ENCODE peak calls at places on chromosomes 1 and 21, in four cellular contexts. O is HCT116, I is stomach, L is sigmoid colon. H is an unnamed sample.

GRCh38 chr1:16204634-16205332 is 7.7 kb downstream of the ARHGEF19 start:
- DNase-seq in O (no peak), I (peak), L (peak), H (peak)

GRCh38 chr1:44524180-44524579 is 119.1 kb downstream of the RNF220 start:
- DNase-seq in O (no peak), I (no peak), L (no peak), H (no peak)

GRCh38 chr1:205230965-205231364 is 3.2 kb downstream of the TMCC2 start:
- DNase-seq in O (no peak), I (no peak), L (no peak), H (no peak)

GRCh38 chr1:1554926-1555915 is 14.8 kb upstream of the TMEM240 start:
- DNase-seq in O (no peak), I (no peak), L (no peak), H (no peak)

GRCh38 chr21:38958940-38959685 is 153.4 kb downstream of the ETS2 start:
- DNase-seq in O (no peak), I (no peak), L (peak), H (peak)

GRCh38 chr1:21072721-21073120 is 104.0 kb downstream of the EIF4G3 start:
- DNase-seq in O (no peak), I (no peak), L (no peak), H (no peak)

GRCh38 chr1:60279798-60280197 is 206.2 kb upstream of the C1orf87 start:
- DNase-seq in O (no peak), I (no peak), L (no peak), H (no peak)

GRCh38 chr1:3481046-3481445 is 26.6 kb downstream of the ARHGEF16 start:
- DNase-seq in O (no peak), I (no peak), L (no peak), H (no peak)

GRCh38 chr1:85330711-85331290 is 54.4 kb upstream of the BCL10 start:
- DNase-seq in O (no peak), I (no peak), L (no peak), H (no peak)

GRCh38 chr1:31439276-31439675 is 26.3 kb downstream of the SERINC2 start:
- DNase-seq in O (no peak), I (no peak), L (no peak), H (no peak)

GRCh38 chr1:43316738-43317520 is 16.1 kb downstream of the TIE1 start:
- DNase-seq in O (no peak), I (no peak), L (peak), H (no peak)

GRCh38 chr1:212712451-212713303 is 13.0 kb upstream of the BATF3 start:
- DNase-seq in O (no peak), I (no peak), L (no peak), H (no peak)

GRCh38 chr1:68485431-68486022 is 11.4 kb downstream of the DEPDC1 start:
- DNase-seq in O (no peak), I (no peak), L (no peak), H (no peak)

GRCh38 chr1:6180578-6181311 is 624 bp upstream of the CHD5 start:
- DNase-seq in O (no peak), I (no peak), L (no peak), H (no peak)

GRCh38 chr1:24134376-24134775 is 8.6 kb downstream of the IL22RA1 start:
- DNase-seq in O (no peak), I (no peak), L (no peak), H (no peak)

GRCh38 chr21:37219766-37220432 is 47.2 kb downstream of the VPS26C start:
- DNase-seq in O (no peak), I (no peak), L (no peak), H (no peak)

GRCh38 chr1:173871500-173871899 is 3.3 kb downstream of the ZBTB37 start:
- DNase-seq in O (no peak), I (no peak), L (no peak), H (no peak)

GRCh38 chr1:115829023-115829674 is 11.8 kb downstream of the NHLH2 start:
- DNase-seq in O (peak), I (no peak), L (peak), H (peak)

GRCh38 chr1:167663002-167663772 is 33.2 kb downstream of the RCSD1 start:
- DNase-seq in O (no peak), I (no peak), L (no peak), H (no peak)

GRCh38 chr1:152786077-152786476 is at the start of gene LCE1E:
- DNase-seq in O (no peak), I (no peak), L (no peak), H (no peak)

GRCh38 chr1:172955161-172955821 is 95.5 kb downstream of the TNFSF18 start:
- DNase-seq in O (no peak), I (no peak), L (no peak), H (no peak)

GRCh38 chr1:8027748-8028631 is 1.9 kb upstream of the ERRFI1 start:
- DNase-seq in O (no peak), I (no peak), L (no peak), H (no peak)
- TF ChIP-seq POLR2A in O (no peak), I (no peak), L (no peak), H (peak)

GRCh38 chr1:39886757-39887231 is 3.5 kb upstream of the TRIT1 start:
- DNase-seq in O (no peak), I (no peak), L (no peak), H (no peak)
- TF ChIP-seq POLR2AphosphoS5 in O (no peak), I (no peak), L (no peak), H (no peak)

GRCh38 chr1:36160388-36160948 is 4.5 kb downstream of the MAP7D1 start:
- DNase-seq in O (no peak), I (no peak), L (no peak), H (no peak)

GRCh38 chr1:36163426-36163825 is 7.5 kb downstream of the MAP7D1 start:
- DNase-seq in O (no peak), I (no peak), L (no peak), H (no peak)

GRCh38 chr1:36160949-36161485 is 5.1 kb downstream of the MAP7D1 start:
- DNase-seq in O (no peak), I (peak), L (peak), H (peak)

GRCh38 chr1:36162680-36163079 is 6.7 kb downstream of the MAP7D1 start:
- DNase-seq in O (no peak), I (no peak), L (no peak), H (no peak)

DNA sequence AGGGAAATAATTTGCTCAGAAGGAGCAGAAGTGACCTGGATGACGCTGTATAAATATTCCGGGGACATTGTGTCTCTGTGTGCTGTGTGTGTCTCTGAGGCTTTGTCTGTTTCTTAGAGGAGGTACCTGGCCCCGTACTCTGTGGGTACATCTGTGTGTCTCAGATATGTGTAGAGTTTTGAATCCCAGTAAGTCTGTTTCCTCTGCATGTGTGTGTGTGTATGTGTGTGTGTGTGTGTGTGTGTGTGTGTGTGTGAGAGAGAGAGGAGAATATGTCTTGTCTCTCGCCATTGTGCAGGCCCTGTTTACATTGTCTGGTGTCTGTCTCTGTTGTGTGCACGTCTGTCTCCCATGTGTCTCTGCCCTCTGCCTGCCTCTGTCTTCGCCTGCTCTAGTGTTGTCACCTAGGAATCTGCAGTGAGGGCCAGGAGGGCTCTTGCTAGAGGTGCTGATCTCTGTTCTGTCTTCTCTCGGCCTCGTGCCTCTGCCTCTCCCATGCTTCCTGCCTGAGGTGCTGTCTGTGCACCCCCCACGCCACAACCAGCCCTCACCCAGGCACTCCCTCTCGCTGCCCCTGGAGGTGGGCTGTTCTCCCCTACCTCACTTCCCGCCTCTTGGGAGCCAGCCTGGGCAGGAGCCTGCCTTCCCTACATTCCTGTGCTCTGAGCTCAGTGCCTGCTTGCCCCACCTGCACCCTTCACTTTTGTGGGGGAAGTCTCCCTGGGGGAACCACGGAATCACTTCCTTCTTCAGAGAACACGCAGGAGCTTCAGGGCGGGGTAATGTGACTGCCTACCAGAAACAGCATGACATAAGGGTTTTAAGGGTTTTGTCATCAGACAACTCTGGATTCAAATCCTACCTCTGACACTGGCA is 5.9 kb downstream of the MAP7D1 start:
- DNase-seq in O (no peak), I (peak), L (no peak), H (peak)
- TF ChIP-seq POLR2A in O (no peak), I (no peak), L (no peak), H (no peak)

DNA sequence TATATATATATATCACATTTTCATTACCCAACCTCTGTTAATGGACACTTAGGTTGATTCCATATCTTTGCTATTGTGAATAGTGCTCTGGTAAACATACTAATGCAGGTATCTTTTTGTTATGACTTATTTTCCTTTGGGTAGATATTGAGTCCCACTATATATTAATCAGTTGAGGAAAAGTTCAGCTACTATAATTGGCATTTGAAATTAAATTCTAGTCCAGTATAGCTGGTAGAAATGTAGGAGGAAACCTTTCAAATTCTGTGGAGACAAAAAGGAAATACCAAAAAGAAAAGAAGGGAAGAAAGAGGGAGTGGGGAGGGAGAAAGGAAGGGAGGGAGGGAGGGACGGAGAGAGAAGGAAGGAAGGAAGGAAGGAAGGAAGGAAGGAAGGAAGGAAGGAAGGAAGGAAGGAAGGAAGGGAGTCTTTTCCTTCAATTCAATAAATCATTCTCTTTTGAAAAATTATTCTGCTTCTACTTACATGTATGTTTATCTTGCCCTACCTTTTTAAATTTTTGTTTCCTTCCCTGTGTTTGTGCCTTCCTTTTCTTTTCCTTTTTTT is 311.9 kb downstream of the TPR start:
- DNase-seq in O (no peak), I (no peak), L (no peak), H (no peak)
- TF ChIP-seq POLR2AphosphoS5 in O (no peak), I (no peak), L (no peak), H (no peak)

DNA sequence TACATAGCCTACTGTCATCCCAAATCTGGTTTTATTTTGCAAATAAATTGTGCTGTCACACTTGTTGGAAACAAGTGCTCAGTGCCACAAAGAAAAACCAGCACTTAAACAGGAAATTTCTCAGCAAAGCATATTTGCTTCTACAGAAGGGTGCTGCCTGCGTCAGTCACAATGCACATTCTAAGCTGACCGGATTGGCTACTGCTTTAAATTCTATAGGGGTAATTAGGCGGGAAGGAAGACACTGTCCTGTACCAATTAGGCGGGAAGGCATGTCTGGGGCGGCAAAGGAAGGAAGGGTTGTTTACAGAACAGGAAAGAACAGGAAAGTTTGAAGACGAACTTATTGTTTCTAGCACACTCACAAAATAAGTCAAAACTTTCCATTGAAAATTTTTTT is 2.8 kb downstream of the IFI16 start:
- DNase-seq in O (no peak), I (no peak), L (no peak), H (peak)
- TF ChIP-seq POLR2A in O (no peak), I (no peak), L (peak), H (peak)

DNA sequence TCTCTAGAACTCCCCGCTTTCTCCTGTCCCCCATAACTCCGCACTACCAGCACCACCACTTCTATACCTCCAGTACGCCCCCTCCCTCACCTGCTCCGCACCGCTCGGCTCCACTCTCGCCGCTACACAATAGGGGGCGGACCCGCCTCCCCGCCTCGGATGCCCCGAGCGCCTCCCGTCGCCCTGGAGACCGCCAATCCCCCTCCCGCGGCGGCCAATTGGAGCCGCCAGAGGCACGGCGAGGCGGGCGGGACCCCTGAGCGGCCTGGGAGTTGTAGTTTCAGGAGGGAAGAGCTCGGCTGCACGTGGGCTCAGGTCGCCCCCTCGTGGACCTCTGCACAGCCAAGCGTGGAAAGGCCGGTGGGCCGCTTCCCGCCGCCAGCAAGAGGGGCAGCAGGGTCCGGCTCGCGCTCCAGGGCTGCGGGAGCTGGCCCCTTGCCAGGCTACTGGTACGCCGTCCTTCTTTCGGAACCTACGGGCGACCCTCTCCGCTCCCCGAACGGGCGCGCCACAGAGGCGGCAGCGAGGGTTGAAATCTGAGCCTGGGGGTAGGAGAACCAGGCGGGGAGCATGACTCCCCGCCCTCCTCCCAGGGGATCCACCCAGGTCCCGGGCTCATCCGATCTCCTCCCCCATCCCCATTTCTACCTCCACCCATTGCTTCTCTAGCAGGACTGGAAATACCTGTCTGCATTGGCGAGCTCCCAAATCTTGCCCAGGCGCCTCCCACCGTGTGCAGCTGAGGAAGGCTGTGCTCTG is at the start of gene IGSF9:
- DNase-seq in O (peak), I (peak), L (peak), H (peak)
- TF ChIP-seq POLR2AphosphoS5 in O (peak), I (peak), L (no peak), H (no peak)